ENCODE peak calls at places on chromosomes 12 and 14, in four cellular contexts. L is endothelial cell of umbilical vein, Y is H1, D is astrocyte. F is an unnamed sample.

GRCh38 chr14:24172261-24172860 is 481 bp downstream of the REC8 start:
- DNase-seq in L (no peak), Y (no peak), D (no peak), F (no peak)

GRCh38 chr12:120581998-120582397 is 796 bp upstream of the POP5 start:
- DNase-seq in L (peak; percentile 38), Y (no peak), D (no peak), F (no peak)

GRCh38 chr12:19945559-19946485 is 422.5 kb upstream of the PDE3A start:
- DNase-seq in L (peak; percentile 44), Y (no peak), D (peak; percentile 58), F (no peak)

GRCh38 chr14:29894030-29894429 is 33.6 kb downstream of the PRKD1 start:
- DNase-seq in L (no peak), Y (no peak), D (no peak), F (no peak)

GRCh38 chr12:12054993-12055392 is 15.7 kb upstream of the BCL2L14 start:
- DNase-seq in L (no peak), Y (no peak), D (no peak), F (no peak)

GRCh38 chr12:120376009-120376408 is 7.0 kb upstream of the MSI1 start:
- DNase-seq in L (no peak), Y (no peak), D (no peak), F (no peak)

GRCh38 chr12:32457251-32458025 is 58.1 kb downstream of the FGD4 start:
- DNase-seq in L (peak; percentile 71), Y (no peak), D (peak; percentile 66), F (no peak)

GRCh38 chr14:94051115-94051514 is 25.0 kb downstream of the OTUB2 start:
- DNase-seq in L (peak; percentile 40), Y (no peak), D (peak; percentile 44), F (no peak)

GRCh38 chr14:104924421-104925213 is at the start of gene PLD4:
- DNase-seq in L (no peak), Y (no peak), D (no peak), F (no peak)

GRCh38 chr12:113071063-113071426 is 14.5 kb downstream of the DTX1 start:
- DNase-seq in L (no peak), Y (no peak), D (no peak), F (no peak)

GRCh38 chr12:113073586-113073985 is 17.1 kb downstream of the DTX1 start:
- DNase-seq in L (no peak), Y (no peak), D (no peak), F (no peak)

GRCh38 chr12:113071427-113072112 is 15.0 kb downstream of the DTX1 start:
- DNase-seq in L (no peak), Y (no peak), D (no peak), F (no peak)

GRCh38 chr12:113070117-113070906 is 13.8 kb downstream of the DTX1 start:
- DNase-seq in L (no peak), Y (no peak), D (no peak), F (peak; percentile 81)

DNA sequence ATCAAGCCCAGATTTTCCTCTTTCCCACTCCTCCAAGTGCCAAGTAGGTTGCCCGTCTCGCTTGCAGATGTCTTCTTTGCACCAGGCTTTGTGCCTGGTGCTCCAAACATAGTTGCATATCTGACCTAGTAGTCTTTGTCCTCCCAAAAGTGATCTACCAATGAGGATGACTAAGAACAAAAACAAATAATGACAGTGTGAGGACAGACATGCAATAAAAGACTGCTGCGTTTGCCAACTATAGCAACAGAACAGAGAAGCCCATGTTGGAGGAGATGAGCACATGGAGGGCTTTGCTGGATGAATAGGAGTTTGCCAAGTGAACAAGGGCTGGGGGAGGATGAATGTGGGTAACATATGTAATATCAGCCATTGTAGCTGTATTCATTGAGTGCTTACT is 15.6 kb downstream of the DTX1 start:
- DNase-seq in L (no peak), Y (no peak), D (no peak), F (no peak)
- H3K4me1 ChIP-seq in L (no peaks in the 10 kb centered on the region), Y (no peaks in the 10 kb centered on the region), D (no peaks in the 10 kb centered on the region), F (peaks cover 98% of the 10 kb centered on the region)

GRCh38 chr12:109743076-109743910 is 29.7 kb downstream of the FAM222A start:
- DNase-seq in L (no peak), Y (no peak), D (no peak), F (no peak)

GRCh38 chr12:109741286-109741969 is 27.8 kb downstream of the FAM222A start:
- DNase-seq in L (no peak), Y (no peak), D (no peak), F (no peak)

GRCh38 chr12:109744991-109745942 is 31.6 kb downstream of the FAM222A start:
- DNase-seq in L (no peak), Y (no peak), D (no peak), F (no peak)

GRCh38 chr12:109741970-109742372 is 28.3 kb downstream of the FAM222A start:
- DNase-seq in L (no peak), Y (no peak), D (no peak), F (no peak)

GRCh38 chr12:109744026-109744425 is 30.4 kb downstream of the FAM222A start:
- DNase-seq in L (no peak), Y (no peak), D (no peak), F (no peak)
- H3K9ac ChIP-seq in L (no peak overlapping the region), Y (no peak overlapping the region), D (no peak overlapping the region), F (no peak overlapping the region)

GRCh38 chr12:109998904-109999648 is at the start of gene ANKRD13A:
- DNase-seq in L (peak; percentile 92), Y (peak; percentile 82), D (peak; percentile 94), F (peak; percentile 91)

GRCh38 chr12:109999649-109999971 is 380 bp downstream of the ANKRD13A start:
- DNase-seq in L (no peak), Y (no peak), D (no peak), F (no peak)

GRCh38 chr12:109998241-109998903 is 858 bp upstream of the ANKRD13A start:
- DNase-seq in L (peak; percentile 11), Y (no peak), D (no peak), F (no peak)

GRCh38 chr12:110001596-110001995 is 2.4 kb downstream of the ANKRD13A start:
- DNase-seq in L (no peak), Y (no peak), D (peak; percentile 95), F (no peak)

DNA sequence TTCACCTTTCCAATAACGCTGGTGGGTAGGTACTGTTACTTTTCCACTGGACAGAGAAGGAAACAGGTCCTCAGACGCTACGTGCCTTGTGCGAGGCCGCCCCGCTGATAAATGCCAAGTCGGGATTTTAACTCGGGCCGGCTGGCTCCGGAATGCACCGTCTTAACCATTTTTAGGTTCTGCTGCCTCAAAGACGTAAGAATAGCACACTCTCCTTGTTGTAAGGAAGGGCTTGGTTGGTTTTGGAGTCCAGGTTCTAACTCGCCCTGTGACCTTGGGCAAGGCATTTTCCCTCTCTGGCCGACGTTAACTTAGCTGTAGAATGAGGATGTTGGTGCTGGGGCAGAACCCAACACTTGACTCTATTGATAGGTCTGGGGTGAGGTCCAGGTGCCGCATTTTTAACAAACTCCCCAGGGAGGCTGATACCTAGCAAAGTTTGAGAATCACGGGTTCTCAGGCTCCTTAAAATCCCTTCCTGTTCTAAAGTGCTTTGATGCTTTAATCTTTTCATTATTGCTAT is 814 bp downstream of the ANKRD13A start:
- DNase-seq in L (peak; percentile 43), Y (no peak), D (peak; percentile 45), F (peak; percentile 20)
- TF ChIP-seq EZH2 in L (no peak), Y (no peak), D (no peak), F (no peak)

GRCh38 chr14:22474730-22475351 is 114.2 kb downstream of the DAD1 start:
- DNase-seq in L (peak; percentile 77), Y (no peak), D (peak; percentile 29), F (no peak)

GRCh38 chr14:22469541-22470303 is 119.3 kb downstream of the DAD1 start:
- DNase-seq in L (peak; percentile 43), Y (no peak), D (no peak), F (peak; percentile 51)

GRCh38 chr14:22472935-22473854 is 115.8 kb downstream of the DAD1 start:
- DNase-seq in L (peak; percentile 72), Y (no peak), D (no peak), F (peak; percentile 79)

GRCh38 chr14:22471545-22472121 is 117.4 kb downstream of the DAD1 start:
- DNase-seq in L (peak; percentile 32), Y (peak; percentile 25), D (peak; percentile 26), F (no peak)

GRCh38 chr14:22472466-22472865 is 116.6 kb downstream of the DAD1 start:
- DNase-seq in L (no peak), Y (no peak), D (no peak), F (no peak)
- H3K4me1 ChIP-seq in L (peaks cover 20% of the 10 kb centered on the region), Y (no peaks in the 10 kb centered on the region), D (peaks cover 11% of the 10 kb centered on the region), F (peaks cover 56% of the 10 kb centered on the region)

DNA sequence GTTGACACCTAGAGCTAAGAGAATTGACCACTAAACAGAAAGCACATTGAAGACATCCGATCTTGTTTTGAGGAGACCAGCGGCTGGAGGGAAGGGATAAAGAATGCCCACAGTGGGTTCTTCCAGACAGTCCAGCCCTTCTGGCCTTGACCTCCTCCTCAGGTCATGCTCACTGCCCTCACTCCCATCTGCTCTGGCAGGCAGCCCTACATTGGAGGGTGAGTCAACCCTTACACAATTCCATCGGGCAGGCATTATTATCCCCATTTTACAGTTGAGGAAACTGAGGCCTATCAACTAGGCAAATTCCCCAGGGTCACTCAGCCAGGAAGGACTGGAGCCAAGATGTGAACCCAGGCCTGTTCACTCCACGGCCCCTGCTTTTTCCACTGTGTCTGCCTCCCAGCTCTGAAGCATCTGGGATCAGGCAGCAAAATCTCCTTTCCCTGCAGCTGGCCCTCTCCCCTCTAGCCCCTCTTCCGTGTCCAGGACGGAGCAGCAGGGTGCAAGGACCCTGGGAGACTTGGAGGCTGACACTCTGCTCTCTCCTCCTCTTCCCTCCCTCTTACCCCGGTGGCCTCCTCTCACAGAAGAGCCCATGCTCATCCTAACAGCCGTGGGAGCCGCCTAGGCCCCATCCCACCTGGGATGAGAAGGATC is 5.3 kb downstream of the SCNN1A start:
- DNase-seq in L (no peak), Y (no peak), D (no peak), F (no peak)
- H3K9ac ChIP-seq in L (no peak overlapping the region), Y (no peak overlapping the region), D (no peak overlapping the region), F (no peak overlapping the region)

DNA sequence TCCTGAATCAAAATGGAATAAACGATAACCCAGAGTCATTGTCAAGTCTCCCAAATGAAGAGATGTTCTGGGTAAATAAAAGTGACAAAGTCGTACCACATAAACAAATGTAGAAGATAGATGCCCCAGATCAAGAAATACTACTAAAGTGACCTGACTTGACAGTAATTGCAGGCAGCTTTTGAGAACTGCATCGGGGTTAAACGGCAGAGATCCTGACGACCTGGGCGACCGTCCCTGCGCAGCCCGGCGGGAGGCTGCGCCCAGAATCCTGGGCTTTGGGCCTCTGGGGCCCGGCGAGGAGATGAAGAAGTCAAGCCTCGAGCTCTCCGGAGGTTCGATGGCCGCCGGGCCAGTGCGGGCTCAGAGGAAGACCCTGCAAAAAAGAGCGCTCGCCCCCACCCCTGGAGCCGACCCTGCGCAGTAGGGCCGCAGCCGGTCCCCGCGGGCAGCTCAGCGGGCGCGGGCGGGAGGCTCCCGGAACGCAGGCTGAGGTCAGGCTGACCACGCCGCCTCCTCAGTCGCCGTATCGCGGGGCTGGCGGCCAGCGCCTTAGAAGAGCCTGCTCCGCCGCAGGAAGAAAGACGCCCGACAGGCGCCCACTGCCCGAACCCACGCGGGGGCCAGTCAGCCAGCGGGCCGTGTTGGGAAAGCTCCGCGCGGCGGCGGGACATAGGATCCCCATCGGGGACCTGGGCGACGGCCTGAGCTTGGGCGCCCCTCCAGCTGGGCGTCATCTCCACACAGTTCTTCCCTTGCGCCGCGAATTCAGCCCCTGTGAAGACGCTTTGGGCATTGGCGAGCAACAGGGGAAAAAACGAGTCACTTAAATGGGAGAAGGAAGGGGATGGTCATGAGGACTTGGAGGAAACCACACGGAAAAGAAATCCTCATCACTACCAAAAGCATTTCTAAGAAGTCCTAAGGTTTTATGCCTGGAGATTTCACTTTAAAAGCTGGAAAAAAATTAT is 16.0 kb downstream of the NKX2-1 start:
- DNase-seq in L (no peak), Y (no peak), D (no peak), F (no peak)
- TF ChIP-seq EZH2 in L (peak; percentile 91), Y (peak; percentile 92), D (peak; percentile 73), F (no peak)